ENCODE peak calls at places on chromosomes 11 and 22, in ten cellular contexts. L is H9; V is substantia nigra; M is body of pancreas; A is tibial nerve; O is spleen; W is SJSA1; D is CD8-positive, alpha-beta T cell; T is tibial artery; B is thoracic aorta. X is an unnamed sample.

GRCh38 chr22:26429458-26430238 is 588 bp downstream of the ASPHD2 start:
- DNase-seq in V (no peak), M (no peak), O (no peak), B (no peak), A (no peak), L (no peak), T (no peak), W (no peak), D (no peak), X (no peak)

GRCh38 chr11:41720761-41721160 is 261.3 kb upstream of the LRRC4C start:
- DNase-seq in B (no peak), O (no peak), A (no peak), M (no peak), V (no peak), D (no peak), L (no peak), T (no peak), W (no peak), X (no peak)

GRCh38 chr11:134027671-134028070 is 41.2 kb upstream of the JAM3 start:
- DNase-seq in L (no peak), W (no peak), T (no peak), B (no peak), O (no peak), V (no peak), A (no peak), M (no peak), D (peak), X (no peak)

GRCh38 chr11:88012456-88012855 is 162.8 kb downstream of the RAB38 start:
- DNase-seq in V (no peak), W (no peak), M (no peak), B (no peak), D (no peak), T (no peak), A (no peak), L (no peak), O (no peak), X (no peak)

GRCh38 chr11:20589796-20590195 is 9.6 kb upstream of the SLC6A5 start:
- DNase-seq in T (no peak), B (no peak), M (no peak), D (no peak), V (no peak), A (no peak), L (no peak), O (no peak), W (no peak), X (no peak)

GRCh38 chr11:73024646-73025045 is 117.5 kb downstream of the FCHSD2 start:
- DNase-seq in A (no peak), B (no peak), V (no peak), W (no peak), T (no peak), D (no peak), L (no peak), O (no peak), M (no peak), X (no peak)

GRCh38 chr11:133966924-133967598 is 10.3 kb upstream of the IGSF9B start:
- DNase-seq in T (no peak), D (peak), A (no peak), O (peak), M (peak), L (peak), W (no peak), V (peak), B (no peak), X (peak)

GRCh38 chr11:77959434-77959833 is 35.0 kb downstream of the INTS4 start:
- DNase-seq in B (no peak), D (no peak), L (no peak), M (no peak), V (no peak), T (no peak), A (no peak), O (no peak), W (no peak), X (no peak)

GRCh38 chr11:99066609-99067008 is 45.9 kb downstream of the CNTN5 start:
- DNase-seq in A (no peak), V (no peak), T (no peak), B (no peak), O (no peak), W (no peak), L (no peak), D (no peak), M (no peak), X (no peak)

GRCh38 chr11:46674463-46675287 is 25.7 kb downstream of the ARHGAP1 start:
- DNase-seq in B (no peak), O (peak), D (no peak), A (no peak), V (no peak), L (peak), T (peak), W (no peak), M (peak), X (peak)

GRCh38 chr11:66408488-66409214 is 12.2 kb upstream of the NPAS4 start:
- DNase-seq in B (peak), A (peak), W (peak), M (peak), O (peak), V (peak), T (peak), D (peak), L (peak), X (peak)

DNA sequence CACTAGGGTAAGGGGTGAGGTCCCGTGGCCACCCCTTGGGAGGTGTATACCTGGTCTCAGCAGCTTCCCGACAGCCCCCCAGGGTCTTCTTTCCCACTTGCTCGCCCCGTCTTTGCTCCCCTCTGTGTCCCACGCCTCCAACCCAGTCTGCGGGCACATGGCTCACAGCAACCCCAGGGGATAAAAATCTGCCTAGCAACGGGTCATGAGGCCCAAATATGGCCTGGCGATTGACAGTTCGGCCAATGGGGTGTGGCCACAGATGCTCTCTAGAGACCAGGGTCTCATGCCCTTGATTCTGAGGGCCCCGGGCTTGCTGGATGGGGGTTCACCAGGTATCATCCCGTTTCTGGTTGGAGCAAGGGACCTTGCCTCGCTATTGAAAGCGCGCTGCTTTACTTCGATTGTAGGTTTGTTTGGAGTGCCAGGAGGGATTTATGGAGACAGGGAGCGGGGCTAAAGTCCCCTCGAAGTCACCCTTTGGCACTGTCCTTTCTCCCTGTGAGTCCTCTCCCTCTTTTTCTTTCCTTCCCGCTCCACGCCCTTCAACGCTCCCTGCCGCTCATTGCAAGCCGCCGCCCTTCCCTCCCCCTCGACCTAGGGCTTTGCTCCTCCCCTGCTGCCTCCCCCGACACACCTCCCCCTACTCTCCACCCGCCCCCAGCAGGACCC is 41.4 kb downstream of the AHNAK start:
- DNase-seq in M (peak), W (no peak), V (peak), B (no peak), T (no peak), O (no peak), L (peak), A (no peak), D (no peak), X (peak)
- H3K27ac ChIP-seq in M (no peak), W (no peak), V (no peak), B (no peak), T (peak), O (no peak), L (no peak), A (peak), D (no peak), X (peak)

GRCh38 chr11:71252782-71253730 is 679 bp upstream of the SHANK2 start:
- DNase-seq in T (no peak), V (no peak), B (no peak), A (no peak), M (peak), O (no peak), D (no peak), W (no peak), L (peak), X (no peak)
- H3K27ac ChIP-seq in T (no peak), V (no peak), B (no peak), A (no peak), M (peak), O (no peak), D (no peak), W (peak), L (no peak), X (no peak)

DNA sequence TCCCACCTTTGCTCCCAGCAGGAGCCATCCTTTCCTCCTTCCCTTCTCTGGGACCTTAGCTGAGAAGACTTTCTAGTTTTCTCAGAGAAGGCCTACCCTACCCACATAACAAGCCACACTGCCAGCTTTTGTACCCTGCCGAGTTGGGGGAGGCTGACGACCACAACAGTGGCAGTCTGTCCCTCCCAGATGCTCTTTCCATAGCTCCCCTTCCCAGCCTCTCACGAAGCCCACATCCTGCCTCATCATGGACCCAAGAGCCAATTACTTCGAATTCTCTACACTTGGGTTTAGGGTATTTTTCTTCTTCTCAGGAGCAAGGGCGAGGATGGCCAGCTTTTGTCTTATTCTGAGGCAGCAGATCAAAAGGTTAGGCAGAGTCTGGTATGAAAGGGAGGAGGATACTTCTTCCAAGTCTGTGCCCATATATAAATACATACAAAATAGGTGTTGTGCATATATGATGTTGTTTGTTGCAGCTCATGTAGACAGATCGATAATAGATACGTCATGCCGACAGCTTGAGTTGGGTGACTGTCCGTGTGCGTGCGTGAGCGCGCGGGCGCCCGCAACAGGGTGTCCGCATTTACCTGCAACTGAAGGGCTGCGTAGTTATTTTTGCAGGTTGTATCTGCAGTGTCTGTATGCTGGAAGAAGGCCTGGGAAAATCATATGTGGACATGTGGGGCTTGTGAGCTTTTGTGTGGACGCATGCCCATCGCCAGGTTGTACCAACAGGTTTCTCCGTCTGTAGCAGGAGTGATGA is 846 bp upstream of the NRGN start:
- DNase-seq in O (peak), V (no peak), M (no peak), W (no peak), T (no peak), B (no peak), L (no peak), A (no peak), D (no peak), X (no peak)
- H3K27ac ChIP-seq in O (no peak), V (no peak), M (no peak), W (no peak), T (peak), B (no peak), L (no peak), A (no peak), D (no peak), X (no peak)

GRCh38 chr22:41488076-41488475 is 19.2 kb downstream of the ACO2 start:
- DNase-seq in V (peak), D (no peak), O (no peak), A (no peak), M (no peak), T (no peak), W (no peak), B (no peak), L (no peak), X (no peak)
- H3K27ac ChIP-seq in V (no peak), D (no peak), O (no peak), A (no peak), M (no peak), T (peak), W (no peak), B (no peak), L (peak), X (peak)

GRCh38 chr22:46695346-46696224 is 42.5 kb downstream of the CERK start:
- DNase-seq in M (no peak), O (no peak), L (no peak), B (no peak), T (no peak), W (no peak), V (no peak), D (no peak), A (no peak), X (no peak)
- H3K27ac ChIP-seq in M (no peak), O (no peak), L (no peak), B (no peak), T (no peak), W (no peak), V (no peak), D (no peak), A (no peak), X (no peak)

DNA sequence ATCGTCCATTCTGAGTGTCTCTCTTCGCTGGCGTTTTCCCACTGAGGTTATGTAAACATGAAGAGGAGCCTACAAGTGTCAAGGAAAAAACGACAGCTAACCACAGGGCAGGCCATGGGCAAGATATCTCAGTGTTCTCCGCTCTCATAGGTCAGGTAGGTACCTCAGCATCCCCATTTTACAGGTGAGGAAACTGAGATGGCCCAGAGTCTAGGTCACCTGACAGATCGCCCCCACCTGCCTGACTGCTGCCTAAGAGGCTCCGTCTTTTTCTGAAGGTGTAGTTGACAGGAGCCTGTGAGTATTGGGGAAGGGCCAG is 833 bp upstream of the NDUFA6 start:
- DNase-seq in V (no peak), A (no peak), D (no peak), W (no peak), M (no peak), B (no peak), O (no peak), T (no peak), L (no peak), X (peak)
- H3K27ac ChIP-seq in V (peak), A (peak), D (peak), W (no peak), M (peak), B (peak), O (peak), T (peak), L (no peak), X (peak)

DNA sequence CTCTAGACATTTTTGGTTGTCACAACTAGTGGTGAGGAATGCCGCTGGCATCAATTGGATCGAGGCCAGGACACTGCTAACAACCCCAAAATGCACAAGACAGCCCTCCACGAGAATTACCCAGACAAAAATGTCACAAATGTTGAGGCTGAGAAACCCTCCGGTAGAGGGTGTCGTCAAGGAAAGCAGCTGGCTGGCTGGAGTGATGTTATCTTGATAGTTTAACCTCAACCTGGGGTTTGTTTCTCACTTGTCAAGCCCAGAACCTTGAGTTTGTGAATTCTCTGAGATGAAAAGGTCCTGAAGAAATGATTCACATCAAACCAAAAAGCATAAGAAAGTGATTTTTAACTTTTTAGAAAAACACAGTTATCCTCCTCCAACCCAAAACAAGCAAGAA is 21.1 kb upstream of the TMPRSS13 start:
- DNase-seq in M (peak), V (no peak), O (no peak), D (peak), T (no peak), L (no peak), A (no peak), W (no peak), B (no peak), X (no peak)
- H3K27ac ChIP-seq in M (no peak), V (no peak), O (peak), D (peak), T (no peak), L (no peak), A (no peak), W (no peak), B (no peak), X (no peak)

GRCh38 chr11:289145-289705 is 299 bp downstream of the PGGHG start:
- DNase-seq in B (no peak), V (no peak), M (peak), W (no peak), A (no peak), T (no peak), L (no peak), O (no peak), D (peak), X (no peak)
- H3K27ac ChIP-seq in B (no peak), V (no peak), M (peak), W (no peak), A (peak), T (peak), L (no peak), O (no peak), D (peak), X (no peak)

GRCh38 chr22:31489632-31490495 is at the start of gene EIF4ENIF1:
- DNase-seq in W (peak), O (peak), M (peak), B (peak), D (peak), V (peak), A (peak), L (peak), T (peak), X (peak)

GRCh38 chr22:31488988-31489617 is 539 bp downstream of the EIF4ENIF1 start:
- DNase-seq in W (no peak), B (no peak), M (peak), D (peak), T (no peak), O (peak), A (no peak), V (no peak), L (peak), X (peak)

GRCh38 chr22:31490496-31490925 is 869 bp upstream of the EIF4ENIF1 start:
- DNase-seq in D (peak), B (no peak), W (peak), T (peak), M (peak), A (peak), O (peak), L (peak), V (peak), X (peak)

GRCh38 chr22:31486951-31487350 is 2.7 kb downstream of the EIF4ENIF1 start:
- DNase-seq in M (no peak), A (no peak), T (no peak), O (no peak), V (no peak), W (no peak), L (no peak), D (no peak), B (no peak), X (no peak)

DNA sequence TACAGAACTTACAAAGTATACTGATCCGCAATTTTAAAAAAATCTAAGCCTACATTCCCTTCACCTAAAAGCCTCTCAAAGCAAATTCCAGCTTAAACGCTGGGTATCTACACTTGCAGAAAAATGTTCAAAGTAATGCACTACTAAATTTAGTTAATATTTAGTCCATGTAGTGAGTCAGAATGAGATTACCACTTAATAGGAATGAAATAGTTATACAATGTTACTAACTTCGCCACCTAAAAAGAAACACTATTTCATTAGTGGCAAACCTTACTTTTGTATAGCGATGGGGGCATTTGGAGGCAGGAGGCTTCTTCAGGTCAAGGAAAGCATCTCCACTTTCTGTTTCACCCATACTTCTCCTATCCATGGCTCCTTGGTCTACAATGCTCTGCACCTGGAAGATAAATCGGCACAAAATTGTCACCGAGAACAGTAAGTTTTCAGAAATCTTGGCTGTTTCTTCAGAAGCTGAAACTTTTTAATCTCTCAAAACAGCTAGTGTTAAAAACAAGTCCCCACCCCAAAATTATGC is 1.2 kb downstream of the EIF4ENIF1 start:
- DNase-seq in M (no peak), W (no peak), A (no peak), V (no peak), T (no peak), O (no peak), B (no peak), D (no peak), L (no peak), X (no peak)
- H3K27ac ChIP-seq in M (no peak), W (no peak), A (no peak), V (no peak), T (no peak), O (peak), B (peak), D (no peak), L (no peak), X (no peak)

GRCh38 chr11:94806436-94806835 is 38.3 kb downstream of the AMOTL1 start:
- DNase-seq in M (no peak), L (no peak), A (no peak), V (no peak), W (no peak), B (no peak), D (no peak), O (no peak), T (no peak), X (no peak)
- H3K27ac ChIP-seq in M (no peak), L (no peak), A (no peak), V (no peak), W (no peak), B (peak), D (no peak), O (no peak), T (peak), X (no peak)

X was measured in right cardiac atrium.